ENCODE peak calls at places on chromosomes 7 and 10, in six cellular contexts. M is WTC11, I is HepG2, X is H1, P is GM12878, G is K562. J is an unnamed sample.
A peak's percentile ranks its signal among the peaks of the same experiment; 100 is the strongest.

GRCh38 chr7:50362712-50363282 is 58.3 kb downstream of the IKZF1 start:
- DNase-seq in G (no peak), I (no peak), X (no peak), P (no peak), M (no peak), J (peak; percentile 32)

GRCh38 chr7:100728196-100728595 is 5.2 kb upstream of the ZAN start:
- DNase-seq in G (no peak), P (no peak), I (no peak), M (no peak), X (no peak), J (no peak)

GRCh38 chr7:91496251-91496820 is 232.1 kb downstream of the FZD1 start:
- DNase-seq in G (no peak), P (no peak), M (no peak), I (no peak), X (no peak), J (no peak)

GRCh38 chr10:100738055-100738827 is 7.1 kb upstream of the PAX2 start:
- DNase-seq in G (no peak), P (no peak), I (no peak), M (no peak), X (no peak), J (peak; percentile 51)

GRCh38 chr7:42700376-42701327 is 211.2 kb downstream of the C7orf25 start:
- DNase-seq in M (no peak), I (no peak), P (no peak), X (no peak), G (no peak), J (no peak)

GRCh38 chr10:25493122-25493893 is 318.5 kb downstream of the GPR158 start:
- DNase-seq in I (no peak), G (peak; percentile 94), X (peak; percentile 90), P (no peak), M (peak; percentile 31), J (peak; percentile 91)

GRCh38 chr10:88080213-88080612 is 216.8 kb downstream of the PTEN start:
- DNase-seq in I (peak; percentile 69), G (no peak), P (no peak), M (no peak), X (no peak), J (peak; percentile 16)

GRCh38 chr7:12210179-12211053 is 678 bp upstream of the TMEM106B start:
- DNase-seq in M (no peak), X (no peak), I (peak; percentile 0), G (no peak), P (no peak), J (peak; percentile 58)

GRCh38 chr10:83960125-83960524 is 179.2 kb upstream of the GHITM start:
- DNase-seq in G (no peak), M (no peak), X (no peak), P (no peak), I (no peak), J (no peak)

GRCh38 chr10:86285136-86285790 is 81.3 kb downstream of the GRID1 start:
- DNase-seq in X (no peak), P (no peak), G (no peak), I (no peak), M (no peak), J (no peak)

GRCh38 chr7:42678315-42678714 is 233.6 kb downstream of the C7orf25 start:
- DNase-seq in P (no peak), X (no peak), G (no peak), M (no peak), I (no peak), J (no peak)

GRCh38 chr10:112176543-112176942 is 7.0 kb downstream of the GPAM start:
- DNase-seq in M (no peak), P (no peak), I (peak; percentile 70), G (no peak), X (no peak), J (no peak)

GRCh38 chr10:115649217-115649616 is 556.1 kb downstream of the ATRNL1 start:
- DNase-seq in X (no peak), I (no peak), M (no peak), P (no peak), G (no peak), J (no peak)

GRCh38 chr7:6175642-6176041 is 96.8 kb downstream of the CYTH3 start:
- DNase-seq in G (no peak), M (no peak), P (no peak), X (no peak), I (no peak), J (no peak)

GRCh38 chr10:12579954-12580858 is 230.9 kb downstream of the CAMK1D start:
- DNase-seq in I (no peak), P (no peak), G (no peak), M (no peak), X (no peak), J (no peak)

GRCh38 chr10:30594077-30594476 is 35.5 kb downstream of the LYZL2 start:
- DNase-seq in X (no peak), G (peak; percentile 24), I (no peak), M (no peak), P (no peak), J (no peak)

GRCh38 chr10:34280599-34281374 is 534.3 kb downstream of the PARD3 start:
- DNase-seq in M (no peak), I (peak; percentile 29), X (no peak), G (peak; percentile 21), P (no peak), J (peak; percentile 50)

GRCh38 chr7:28980504-28981281 is 22.6 kb upstream of the TRIL start:
- DNase-seq in X (no peak), I (no peak), G (no peak), P (no peak), M (no peak), J (peak; percentile 19)

GRCh38 chr10:84356951-84357350 is 28.6 kb downstream of the CCSER2 start:
- DNase-seq in G (no peak), P (no peak), I (no peak), M (no peak), X (no peak), J (no peak)

GRCh38 chr10:73881221-73881919 is 7.0 kb upstream of the CAMK2G start:
- DNase-seq in X (no peak), G (no peak), I (no peak), P (no peak), M (no peak), J (no peak)

GRCh38 chr10:122500726-122501125 is 39.4 kb downstream of the HTRA1 start:
- DNase-seq in P (no peak), I (no peak), G (no peak), M (no peak), X (no peak), J (no peak)

GRCh38 chr7:138902156-138902555 is 79.0 kb downstream of the KIAA1549 start:
- DNase-seq in G (no peak), M (no peak), I (no peak), X (no peak), P (no peak), J (no peak)

DNA sequence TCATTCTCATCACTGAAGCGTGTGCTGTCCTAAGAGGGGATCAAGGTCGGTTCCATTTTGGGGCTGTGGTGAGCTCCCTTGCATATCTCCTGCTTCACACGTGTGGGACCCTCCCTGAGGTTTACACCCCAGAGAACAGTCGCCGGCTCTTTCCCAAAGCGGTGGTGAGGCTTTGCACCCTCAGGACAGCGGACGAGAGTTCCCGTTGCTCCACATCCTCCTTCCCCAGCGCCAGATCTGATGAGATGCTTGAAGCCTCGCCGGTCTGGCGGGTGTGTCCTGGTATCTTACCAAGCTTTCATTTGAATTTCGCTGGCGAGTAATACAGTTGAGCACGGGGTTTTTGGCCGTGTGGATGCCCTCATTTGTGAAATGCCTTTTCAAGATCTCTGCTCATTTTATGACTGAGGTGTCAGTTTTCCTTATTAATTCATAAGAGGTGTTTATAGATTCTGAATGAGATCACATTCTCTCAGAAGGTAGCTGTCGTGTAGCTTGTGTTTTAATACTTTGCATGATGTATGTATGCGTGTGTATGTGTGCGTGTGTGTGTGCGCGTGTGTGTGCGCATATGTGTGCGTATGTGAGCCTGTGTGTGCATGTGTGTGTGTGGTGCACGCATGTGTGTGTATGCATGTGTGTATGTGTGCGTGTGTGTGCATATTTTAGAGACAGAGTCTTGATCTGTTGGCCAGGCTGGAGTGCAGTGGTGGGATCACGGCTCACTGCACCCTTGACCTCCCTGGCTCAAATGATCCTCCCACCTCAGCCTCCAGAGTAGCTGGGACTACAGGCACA is 30.7 kb downstream of the ELFN1 start:
- DNase-seq in M (no peak), G (no peak), X (no peak), P (no peak), I (no peak), J (no peak)
- TF ChIP-seq CREB1 in M (no peak), G (no peak), X (no peak), P (no peak), I (no peak), J (no peak)

DNA sequence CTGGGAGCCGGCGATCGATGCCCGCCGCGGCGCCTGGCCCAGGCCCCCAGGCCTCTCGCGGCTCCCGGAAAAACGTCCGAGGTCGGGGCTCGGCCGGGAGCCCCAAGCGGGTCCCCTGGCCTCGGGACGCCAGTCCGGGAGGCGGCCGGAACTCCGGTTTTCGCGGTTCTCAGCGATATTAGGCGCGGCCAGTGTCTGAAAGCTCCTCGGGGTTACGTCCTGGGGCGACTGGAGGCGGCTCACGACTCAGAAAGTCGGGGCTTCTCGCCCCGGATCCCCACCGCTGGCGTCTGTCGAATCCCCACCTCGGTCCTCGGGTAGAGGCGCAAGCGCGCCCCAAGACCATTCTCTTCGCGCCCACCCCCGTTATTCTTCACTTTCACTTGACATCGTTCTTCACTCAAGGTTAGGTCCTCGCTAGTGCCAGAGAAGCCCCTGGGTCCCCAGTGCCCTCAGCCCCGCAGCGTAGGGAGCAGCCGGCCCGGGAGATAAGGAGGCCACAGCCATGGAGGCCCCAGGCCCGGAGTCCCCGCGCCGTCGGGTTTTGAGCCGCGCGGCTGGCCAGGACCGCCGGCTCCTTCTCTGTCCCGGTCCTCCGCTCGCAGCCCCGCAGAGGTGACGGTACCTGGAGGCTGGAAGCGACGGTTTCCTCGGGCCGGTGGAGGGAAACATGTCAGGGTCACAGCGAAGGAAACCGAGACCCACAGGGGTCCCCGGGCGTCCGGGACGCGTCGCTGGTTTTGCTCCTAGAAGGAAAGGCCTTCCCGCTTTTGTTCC is 35.2 kb upstream of the EBLN1 start:
- DNase-seq in I (no peak), P (no peak), M (peak; percentile 48), G (no peak), X (no peak), J (peak; percentile 57)
- TF ChIP-seq CREB1 in I (no peak), P (no peak), M (no peak), G (no peak), X (no peak), J (no peak)

DNA sequence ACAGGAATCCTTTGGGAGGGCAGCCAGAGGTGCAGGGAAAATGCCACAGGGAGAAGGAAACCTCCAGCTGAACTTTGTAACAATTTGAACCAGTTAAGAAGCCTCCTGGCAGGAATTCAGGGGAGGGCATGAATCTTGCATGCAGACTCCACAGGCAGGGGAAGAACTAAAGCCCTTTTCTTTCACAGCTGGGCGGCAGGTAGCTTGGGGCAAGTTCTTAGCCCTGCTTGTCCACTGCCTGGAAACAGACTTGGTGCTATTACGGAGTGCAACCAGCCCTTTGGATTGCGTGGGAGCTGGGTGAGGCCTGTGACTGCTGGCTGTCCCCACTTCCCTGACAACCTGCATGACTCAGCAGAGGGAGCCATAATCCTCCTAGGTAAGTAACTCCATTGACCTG is 51.7 kb upstream of the ADAM12 start:
- DNase-seq in X (no peak), P (no peak), I (no peak), G (no peak), M (no peak), J (no peak)
- TF ChIP-seq CREB1 in X (no peak), P (no peak), I (no peak), G (no peak), M (no peak), J (no peak)

GRCh38 chr10:6924166-6924565 is 344.1 kb upstream of the PRKCQ start:
- DNase-seq in M (no peak), P (no peak), X (no peak), I (no peak), G (no peak), J (no peak)

GRCh38 chr10:6927001-6927400 is 346.9 kb upstream of the PRKCQ start:
- DNase-seq in G (no peak), P (no peak), M (no peak), I (no peak), X (no peak), J (no peak)

GRCh38 chr10:6929157-6929830 is 349.2 kb upstream of the PRKCQ start:
- DNase-seq in G (no peak), P (no peak), M (no peak), X (no peak), I (no peak), J (no peak)

GRCh38 chr10:6928531-6929080 is 348.5 kb upstream of the PRKCQ start:
- DNase-seq in I (no peak), X (no peak), G (no peak), P (no peak), M (no peak), J (peak; percentile 28)
- TF ChIP-seq CREB1 in I (no peak), X (no peak), G (no peak), P (no peak), M (no peak), J (no peak)

J was measured in GM23338.